ENCODE peak calls at places on chromosomes 6 and 20, in five cellular contexts. B is 8988T; M is D341Med; S is Peyer's patch; K is stimulated activated effector memory CD8-positive, alpha-beta T cell treated with anti-CD3 and anti-CD28 coated beads, Interleukin-12 subunit alpha, Interleukin-12 subunit beta, amount 100 ng/mL, for 72 hours. E is an unnamed sample.

GRCh38 chr6:111973897-111974639 is 79.8 kb upstream of the CCN6 start:
- DNase-seq in B (no peak), M (no peak), S (no peak), K (no peak), E (no peak)

GRCh38 chr6:33878541-33878940 is 74.7 kb upstream of the MLN start:
- DNase-seq in B (no peak), M (no peak), S (no peak), K (no peak), E (no peak)

GRCh38 chr20:12012241-12013222 is 94.8 kb downstream of the BTBD3 start:
- DNase-seq in B (peak), M (peak), S (peak), K (no peak), E (peak)

GRCh38 chr6:142946924-142947701 is 2.1 kb upstream of the HIVEP2 start:
- DNase-seq in B (peak), M (peak), S (peak), K (peak), E (peak)

GRCh38 chr6:108559884-108560462 is 744 bp upstream of the FOXO3 start:
- DNase-seq in B (peak), M (peak), S (peak), K (peak), E (peak)

GRCh38 chr20:10651227-10651990 is 22.4 kb downstream of the JAG1 start:
- DNase-seq in B (no peak), M (no peak), S (no peak), K (no peak), E (no peak)

GRCh38 chr6:53543341-53544010 is 1.4 kb downstream of the GCLC start:
- DNase-seq in B (no peak), M (no peak), S (no peak), K (no peak), E (no peak)

GRCh38 chr20:39532205-39532604 is 570.1 kb downstream of the DHX35 start:
- DNase-seq in B (no peak), M (no peak), S (no peak), K (no peak), E (no peak)

GRCh38 chr20:50151034-50151743 is 2.3 kb downstream of the PEDS1 start:
- DNase-seq in B (no peak), M (no peak), S (no peak), K (no peak), E (no peak)

GRCh38 chr6:161215193-161215592 is 58.7 kb downstream of the AGPAT4 start:
- DNase-seq in B (no peak), M (no peak), S (no peak), K (no peak), E (no peak)

GRCh38 chr20:15705975-15706374 is 867.3 kb downstream of the KIF16B start:
- DNase-seq in B (no peak), M (no peak), S (no peak), K (no peak), E (no peak)

GRCh38 chr6:134041093-134041492 is 11.3 kb downstream of the SLC2A12 start:
- DNase-seq in B (no peak), M (no peak), S (no peak), K (no peak), E (no peak)

GRCh38 chr20:51802170-51802745 is at the start of gene SALL4:
- DNase-seq in B (peak), M (peak), S (no peak), K (no peak), E (peak)

GRCh38 chr6:121522265-121522664 is 86.8 kb downstream of the GJA1 start:
- DNase-seq in B (no peak), M (no peak), S (no peak), K (no peak), E (no peak)

GRCh38 chr6:30556714-30556963 is 350 bp upstream of the GNL1 start:
- DNase-seq in B (no peak), M (no peak), S (peak), K (no peak), E (peak)

GRCh38 chr6:77740380-77740779 is 87.5 kb downstream of the MEI4 start:
- DNase-seq in B (no peak), M (peak), S (no peak), K (no peak), E (no peak)

GRCh38 chr6:106751501-106752252 is 122.3 kb downstream of the QRSL1 start:
- DNase-seq in B (no peak), M (no peak), S (no peak), K (no peak), E (peak)

GRCh38 chr6:106731144-106731842 is 101.9 kb downstream of the QRSL1 start:
- DNase-seq in B (no peak), M (no peak), S (no peak), K (no peak), E (no peak)

GRCh38 chr6:334536-334935 is 42.2 kb downstream of the DUSP22 start:
- DNase-seq in B (no peak), M (no peak), S (no peak), K (no peak), E (no peak)

GRCh38 chr6:151119823-151120524 is 119.8 kb upstream of the AKAP12 start:
- DNase-seq in B (no peak), M (no peak), S (peak), K (no peak), E (no peak)